ENCODE peak calls at places on chromosomes 11 and 22, in nine cellular contexts. One of them, this sample, is unnamed.

GRCh38 chr11:117597083-117597482 is 199.9 kb downstream of the DSCAML1 start:
- DNase-seq in SW480: peak
- DNase-seq in fibroblast of gingiva: no peak
- DNase-seq in WTC11: peak
- DNase-seq in ovary: no peak
- DNase-seq in endothelial cell: peak
- DNase-seq in foreskin keratinocyte: no peak
- DNase-seq in stimulated activated CD4-positive, alpha-beta T cell treated with anti-CD3 and anti-CD28 coated beads, Interleukin-12 subunit alpha, Interleukin-12 subunit beta, amount 100 ng/mL, for 4 hours: peak
- DNase-seq in HT1080: no peak
- DNase-seq in this sample: no peak

GRCh38 chr11:62614275-62614674 is 1.2 kb downstream of the ROM1 start:
- DNase-seq in SW480: peak
- DNase-seq in fibroblast of gingiva: no peak
- DNase-seq in WTC11: no peak
- DNase-seq in ovary: no peak
- DNase-seq in endothelial cell: no peak
- DNase-seq in foreskin keratinocyte: no peak
- DNase-seq in stimulated activated CD4-positive, alpha-beta T cell treated with anti-CD3 and anti-CD28 coated beads, Interleukin-12 subunit alpha, Interleukin-12 subunit beta, amount 100 ng/mL, for 4 hours: peak
- DNase-seq in HT1080: peak
- DNase-seq in this sample: no peak

GRCh38 chr11:70141490-70142014 is 61.5 kb upstream of the FADD start:
- DNase-seq in SW480: no peak
- DNase-seq in fibroblast of gingiva: no peak
- DNase-seq in WTC11: no peak
- DNase-seq in ovary: peak
- DNase-seq in endothelial cell: no peak
- DNase-seq in foreskin keratinocyte: no peak
- DNase-seq in stimulated activated CD4-positive, alpha-beta T cell treated with anti-CD3 and anti-CD28 coated beads, Interleukin-12 subunit alpha, Interleukin-12 subunit beta, amount 100 ng/mL, for 4 hours: no peak
- DNase-seq in HT1080: no peak
- DNase-seq in this sample: no peak

GRCh38 chr11:116832350-116833290 is 2.9 kb downstream of the APOC3 start:
- DNase-seq in SW480: no peak
- DNase-seq in fibroblast of gingiva: no peak
- DNase-seq in WTC11: no peak
- DNase-seq in ovary: no peak
- DNase-seq in endothelial cell: no peak
- DNase-seq in foreskin keratinocyte: no peak
- DNase-seq in stimulated activated CD4-positive, alpha-beta T cell treated with anti-CD3 and anti-CD28 coated beads, Interleukin-12 subunit alpha, Interleukin-12 subunit beta, amount 100 ng/mL, for 4 hours: no peak
- DNase-seq in HT1080: no peak
- DNase-seq in this sample: no peak

GRCh38 chr11:46210133-46210636 is 67.3 kb upstream of the CREB3L1 start:
- DNase-seq in SW480: peak
- DNase-seq in fibroblast of gingiva: peak
- DNase-seq in WTC11: no peak
- DNase-seq in ovary: no peak
- DNase-seq in endothelial cell: no peak
- DNase-seq in foreskin keratinocyte: peak
- DNase-seq in stimulated activated CD4-positive, alpha-beta T cell treated with anti-CD3 and anti-CD28 coated beads, Interleukin-12 subunit alpha, Interleukin-12 subunit beta, amount 100 ng/mL, for 4 hours: no peak
- DNase-seq in HT1080: peak
- DNase-seq in this sample: peak

GRCh38 chr11:40425168-40425567 is 1034.3 kb downstream of the LRRC4C start:
- DNase-seq in SW480: no peak
- DNase-seq in fibroblast of gingiva: no peak
- DNase-seq in WTC11: no peak
- DNase-seq in ovary: no peak
- DNase-seq in endothelial cell: no peak
- DNase-seq in foreskin keratinocyte: no peak
- DNase-seq in stimulated activated CD4-positive, alpha-beta T cell treated with anti-CD3 and anti-CD28 coated beads, Interleukin-12 subunit alpha, Interleukin-12 subunit beta, amount 100 ng/mL, for 4 hours: no peak
- DNase-seq in HT1080: no peak
- DNase-seq in this sample: no peak

GRCh38 chr22:17104336-17104935 is 16.7 kb downstream of the TMEM121B start:
- DNase-seq in SW480: no peak
- DNase-seq in fibroblast of gingiva: no peak
- DNase-seq in WTC11: no peak
- DNase-seq in ovary: no peak
- DNase-seq in endothelial cell: no peak
- DNase-seq in foreskin keratinocyte: no peak
- DNase-seq in stimulated activated CD4-positive, alpha-beta T cell treated with anti-CD3 and anti-CD28 coated beads, Interleukin-12 subunit alpha, Interleukin-12 subunit beta, amount 100 ng/mL, for 4 hours: no peak
- DNase-seq in HT1080: no peak
- DNase-seq in this sample: no peak

GRCh38 chr11:128471138-128471661 is 116.2 kb downstream of the ETS1 start:
- DNase-seq in SW480: no peak
- DNase-seq in fibroblast of gingiva: no peak
- DNase-seq in WTC11: no peak
- DNase-seq in ovary: no peak
- DNase-seq in endothelial cell: no peak
- DNase-seq in foreskin keratinocyte: no peak
- DNase-seq in stimulated activated CD4-positive, alpha-beta T cell treated with anti-CD3 and anti-CD28 coated beads, Interleukin-12 subunit alpha, Interleukin-12 subunit beta, amount 100 ng/mL, for 4 hours: no peak
- DNase-seq in HT1080: no peak
- DNase-seq in this sample: no peak